ENCODE peak calls at places on chromosome 14, in six cellular contexts. One of them, this sample, is unnamed.

GRCh38 chr14:60563113-60563512 is 54.2 kb downstream of the SIX6 start:
- DNase-seq in posterior cingulate gyrus: no peak
- DNase-seq in CD8-positive, alpha-beta T cell: no peak
- DNase-seq in heart left ventricle: no peak
- DNase-seq in activated effector memory CD4-positive, alpha-beta T cell treated with anti-CD3 and anti-CD28 coated beads, Interleukin-2, amount 50 U/mL, for 16 hours: no peak
- DNase-seq in mucosa of descending colon: no peak
- DNase-seq in this sample: no peak

GRCh38 chr14:91278383-91278715 is 33.8 kb upstream of the GPR68 start:
- DNase-seq in posterior cingulate gyrus: no peak
- DNase-seq in CD8-positive, alpha-beta T cell: no peak
- DNase-seq in heart left ventricle: no peak
- DNase-seq in activated effector memory CD4-positive, alpha-beta T cell treated with anti-CD3 and anti-CD28 coated beads, Interleukin-2, amount 50 U/mL, for 16 hours: no peak
- DNase-seq in mucosa of descending colon: no peak
- DNase-seq in this sample: no peak

GRCh38 chr14:100558966-100559365 is 28.3 kb downstream of the BEGAIN start:
- DNase-seq in posterior cingulate gyrus: no peak
- DNase-seq in CD8-positive, alpha-beta T cell: no peak
- DNase-seq in heart left ventricle: no peak
- DNase-seq in activated effector memory CD4-positive, alpha-beta T cell treated with anti-CD3 and anti-CD28 coated beads, Interleukin-2, amount 50 U/mL, for 16 hours: no peak
- DNase-seq in mucosa of descending colon: no peak
- DNase-seq in this sample: no peak

GRCh38 chr14:104319489-104320241 is 181.3 kb downstream of the KIF26A start:
- DNase-seq in posterior cingulate gyrus: no peak
- DNase-seq in CD8-positive, alpha-beta T cell: no peak
- DNase-seq in heart left ventricle: peak
- DNase-seq in activated effector memory CD4-positive, alpha-beta T cell treated with anti-CD3 and anti-CD28 coated beads, Interleukin-2, amount 50 U/mL, for 16 hours: peak
- DNase-seq in mucosa of descending colon: peak
- DNase-seq in this sample: no peak

GRCh38 chr14:24162083-24162482 is 1.0 kb downstream of the IRF9 start:
- DNase-seq in posterior cingulate gyrus: peak
- DNase-seq in CD8-positive, alpha-beta T cell: no peak
- DNase-seq in heart left ventricle: no peak
- DNase-seq in activated effector memory CD4-positive, alpha-beta T cell treated with anti-CD3 and anti-CD28 coated beads, Interleukin-2, amount 50 U/mL, for 16 hours: peak
- DNase-seq in mucosa of descending colon: peak
- DNase-seq in this sample: no peak

GRCh38 chr14:94646066-94646465 is 33.9 kb downstream of the SERPINA3 start:
- DNase-seq in posterior cingulate gyrus: no peak
- DNase-seq in CD8-positive, alpha-beta T cell: no peak
- DNase-seq in heart left ventricle: no peak
- DNase-seq in activated effector memory CD4-positive, alpha-beta T cell treated with anti-CD3 and anti-CD28 coated beads, Interleukin-2, amount 50 U/mL, for 16 hours: no peak
- DNase-seq in mucosa of descending colon: no peak
- DNase-seq in this sample: no peak

GRCh38 chr14:91058017-91058675 is 2.3 kb downstream of the RPS6KA5 start:
- DNase-seq in posterior cingulate gyrus: no peak
- DNase-seq in CD8-positive, alpha-beta T cell: no peak
- DNase-seq in heart left ventricle: no peak
- DNase-seq in activated effector memory CD4-positive, alpha-beta T cell treated with anti-CD3 and anti-CD28 coated beads, Interleukin-2, amount 50 U/mL, for 16 hours: no peak
- DNase-seq in mucosa of descending colon: no peak
- DNase-seq in this sample: no peak

GRCh38 chr14:99321955-99322730 is 50.1 kb upstream of the BCL11B start:
- DNase-seq in posterior cingulate gyrus: no peak
- DNase-seq in CD8-positive, alpha-beta T cell: no peak
- DNase-seq in heart left ventricle: no peak
- DNase-seq in activated effector memory CD4-positive, alpha-beta T cell treated with anti-CD3 and anti-CD28 coated beads, Interleukin-2, amount 50 U/mL, for 16 hours: peak
- DNase-seq in mucosa of descending colon: no peak
- DNase-seq in this sample: no peak

GRCh38 chr14:99551034-99551922 is 52.7 kb downstream of the CCDC85C start:
- DNase-seq in posterior cingulate gyrus: no peak
- DNase-seq in CD8-positive, alpha-beta T cell: no peak
- DNase-seq in heart left ventricle: no peak
- DNase-seq in activated effector memory CD4-positive, alpha-beta T cell treated with anti-CD3 and anti-CD28 coated beads, Interleukin-2, amount 50 U/mL, for 16 hours: no peak
- DNase-seq in mucosa of descending colon: no peak
- DNase-seq in this sample: no peak

GRCh38 chr14:42855159-42855558 is 1248.5 kb downstream of the LRFN5 start:
- DNase-seq in posterior cingulate gyrus: no peak
- DNase-seq in CD8-positive, alpha-beta T cell: no peak
- DNase-seq in heart left ventricle: no peak
- DNase-seq in activated effector memory CD4-positive, alpha-beta T cell treated with anti-CD3 and anti-CD28 coated beads, Interleukin-2, amount 50 U/mL, for 16 hours: no peak
- DNase-seq in mucosa of descending colon: no peak
- DNase-seq in this sample: no peak

GRCh38 chr14:64801800-64802199 is 77.9 kb downstream of the SPTB start:
- DNase-seq in posterior cingulate gyrus: no peak
- DNase-seq in CD8-positive, alpha-beta T cell: no peak
- DNase-seq in heart left ventricle: no peak
- DNase-seq in activated effector memory CD4-positive, alpha-beta T cell treated with anti-CD3 and anti-CD28 coated beads, Interleukin-2, amount 50 U/mL, for 16 hours: no peak
- DNase-seq in mucosa of descending colon: no peak
- DNase-seq in this sample: no peak

GRCh38 chr14:69034612-69035262 is 55.6 kb upstream of the ACTN1 start:
- DNase-seq in posterior cingulate gyrus: no peak
- DNase-seq in CD8-positive, alpha-beta T cell: no peak
- DNase-seq in heart left ventricle: no peak
- DNase-seq in activated effector memory CD4-positive, alpha-beta T cell treated with anti-CD3 and anti-CD28 coated beads, Interleukin-2, amount 50 U/mL, for 16 hours: no peak
- DNase-seq in mucosa of descending colon: no peak
- DNase-seq in this sample: no peak

GRCh38 chr14:76863724-76864407 is 37.7 kb downstream of the LRRC74A start:
- DNase-seq in posterior cingulate gyrus: no peak
- DNase-seq in CD8-positive, alpha-beta T cell: no peak
- DNase-seq in heart left ventricle: peak
- DNase-seq in activated effector memory CD4-positive, alpha-beta T cell treated with anti-CD3 and anti-CD28 coated beads, Interleukin-2, amount 50 U/mL, for 16 hours: no peak
- DNase-seq in mucosa of descending colon: no peak
- DNase-seq in this sample: no peak

GRCh38 chr14:23174266-23174665 is 9.2 kb downstream of the SLC7A8 start:
- DNase-seq in posterior cingulate gyrus: no peak
- DNase-seq in CD8-positive, alpha-beta T cell: no peak
- DNase-seq in heart left ventricle: no peak
- DNase-seq in activated effector memory CD4-positive, alpha-beta T cell treated with anti-CD3 and anti-CD28 coated beads, Interleukin-2, amount 50 U/mL, for 16 hours: no peak
- DNase-seq in mucosa of descending colon: no peak
- DNase-seq in this sample: no peak

GRCh38 chr14:100536141-100536540 is 51.1 kb downstream of the BEGAIN start:
- DNase-seq in posterior cingulate gyrus: peak
- DNase-seq in CD8-positive, alpha-beta T cell: no peak
- DNase-seq in heart left ventricle: no peak
- DNase-seq in activated effector memory CD4-positive, alpha-beta T cell treated with anti-CD3 and anti-CD28 coated beads, Interleukin-2, amount 50 U/mL, for 16 hours: no peak
- DNase-seq in mucosa of descending colon: no peak
- DNase-seq in this sample: no peak

GRCh38 chr14:93804654-93805053 is 16.4 kb upstream of the PRIMA1 start:
- DNase-seq in posterior cingulate gyrus: no peak
- DNase-seq in CD8-positive, alpha-beta T cell: no peak
- DNase-seq in heart left ventricle: no peak
- DNase-seq in activated effector memory CD4-positive, alpha-beta T cell treated with anti-CD3 and anti-CD28 coated beads, Interleukin-2, amount 50 U/mL, for 16 hours: no peak
- DNase-seq in mucosa of descending colon: no peak
- DNase-seq in this sample: no peak

GRCh38 chr14:90368946-90369721 is 27.7 kb upstream of the CALM1 start:
- DNase-seq in posterior cingulate gyrus: no peak
- DNase-seq in CD8-positive, alpha-beta T cell: no peak
- DNase-seq in heart left ventricle: no peak
- DNase-seq in activated effector memory CD4-positive, alpha-beta T cell treated with anti-CD3 and anti-CD28 coated beads, Interleukin-2, amount 50 U/mL, for 16 hours: no peak
- DNase-seq in mucosa of descending colon: no peak
- DNase-seq in this sample: no peak

GRCh38 chr14:91817566-91818325 is 49.6 kb downstream of the TC2N start:
- DNase-seq in posterior cingulate gyrus: no peak
- DNase-seq in CD8-positive, alpha-beta T cell: no peak
- DNase-seq in heart left ventricle: no peak
- DNase-seq in activated effector memory CD4-positive, alpha-beta T cell treated with anti-CD3 and anti-CD28 coated beads, Interleukin-2, amount 50 U/mL, for 16 hours: no peak
- DNase-seq in mucosa of descending colon: no peak
- DNase-seq in this sample: no peak

GRCh38 chr14:104594310-104595046 is 10.1 kb downstream of the TMEM179 start:
- DNase-seq in posterior cingulate gyrus: no peak
- DNase-seq in CD8-positive, alpha-beta T cell: no peak
- DNase-seq in heart left ventricle: no peak
- DNase-seq in activated effector memory CD4-positive, alpha-beta T cell treated with anti-CD3 and anti-CD28 coated beads, Interleukin-2, amount 50 U/mL, for 16 hours: no peak
- DNase-seq in mucosa of descending colon: peak
- DNase-seq in this sample: no peak

GRCh38 chr14:90419200-90419599 is 22.4 kb downstream of the CALM1 start:
- DNase-seq in posterior cingulate gyrus: peak
- DNase-seq in CD8-positive, alpha-beta T cell: no peak
- DNase-seq in heart left ventricle: peak
- DNase-seq in activated effector memory CD4-positive, alpha-beta T cell treated with anti-CD3 and anti-CD28 coated beads, Interleukin-2, amount 50 U/mL, for 16 hours: peak
- DNase-seq in mucosa of descending colon: peak
- DNase-seq in this sample: peak

GRCh38 chr14:24789277-24789832 is 155.4 kb upstream of the GZMB start:
- DNase-seq in posterior cingulate gyrus: no peak
- DNase-seq in CD8-positive, alpha-beta T cell: no peak
- DNase-seq in heart left ventricle: peak
- DNase-seq in activated effector memory CD4-positive, alpha-beta T cell treated with anti-CD3 and anti-CD28 coated beads, Interleukin-2, amount 50 U/mL, for 16 hours: no peak
- DNase-seq in mucosa of descending colon: no peak
- DNase-seq in this sample: no peak

GRCh38 chr14:73249108-73249507 is 11.8 kb downstream of the PAPLN start:
- DNase-seq in posterior cingulate gyrus: no peak
- DNase-seq in CD8-positive, alpha-beta T cell: no peak
- DNase-seq in heart left ventricle: no peak
- DNase-seq in activated effector memory CD4-positive, alpha-beta T cell treated with anti-CD3 and anti-CD28 coated beads, Interleukin-2, amount 50 U/mL, for 16 hours: no peak
- DNase-seq in mucosa of descending colon: no peak
- DNase-seq in this sample: no peak

GRCh38 chr14:50403433-50403832 is 6.8 kb upstream of the CDKL1 start:
- DNase-seq in posterior cingulate gyrus: no peak
- DNase-seq in CD8-positive, alpha-beta T cell: no peak
- DNase-seq in heart left ventricle: no peak
- DNase-seq in activated effector memory CD4-positive, alpha-beta T cell treated with anti-CD3 and anti-CD28 coated beads, Interleukin-2, amount 50 U/mL, for 16 hours: no peak
- DNase-seq in mucosa of descending colon: no peak
- DNase-seq in this sample: no peak

GRCh38 chr14:51188566-51189185 is 51.4 kb upstream of the TMX1 start:
- DNase-seq in posterior cingulate gyrus: no peak
- DNase-seq in CD8-positive, alpha-beta T cell: no peak
- DNase-seq in heart left ventricle: no peak
- DNase-seq in activated effector memory CD4-positive, alpha-beta T cell treated with anti-CD3 and anti-CD28 coated beads, Interleukin-2, amount 50 U/mL, for 16 hours: no peak
- DNase-seq in mucosa of descending colon: no peak
- DNase-seq in this sample: peak

This sample was measured in uterus.